ENCODE peak calls at places on chromosomes 16 and 17, in five cellular contexts. One of them, this sample, is unnamed.

GRCh38 chr16:89320717-89321501 is 103.4 kb downstream of the ZNF778 start:
- DNase-seq in coronary artery: no peak
- DNase-seq in tibial artery: no peak
- DNase-seq in GM23338: peak
- DNase-seq in RPMI7951: peak
- DNase-seq in this sample: peak

GRCh38 chr17:2468270-2468669 is 43.4 kb downstream of the METTL16 start:
- DNase-seq in coronary artery: no peak
- DNase-seq in tibial artery: no peak
- DNase-seq in GM23338: no peak
- DNase-seq in RPMI7951: no peak
- DNase-seq in this sample: peak

GRCh38 chr16:70018254-70018653 is 67.1 kb downstream of the CLEC18A start:
- DNase-seq in coronary artery: no peak
- DNase-seq in tibial artery: no peak
- DNase-seq in GM23338: peak
- DNase-seq in RPMI7951: peak
- DNase-seq in this sample: peak

GRCh38 chr16:72189865-72190371 is 18.0 kb upstream of the PMFBP1 start:
- DNase-seq in coronary artery: no peak
- DNase-seq in tibial artery: no peak
- DNase-seq in GM23338: no peak
- DNase-seq in RPMI7951: peak
- DNase-seq in this sample: peak

GRCh38 chr17:31531336-31532160 is 140.1 kb downstream of the RAB11FIP4 start:
- DNase-seq in coronary artery: no peak
- DNase-seq in tibial artery: no peak
- DNase-seq in GM23338: no peak
- DNase-seq in RPMI7951: no peak
- DNase-seq in this sample: no peak

GRCh38 chr17:76938009-76938408 is 69.8 kb downstream of the MGAT5B start:
- DNase-seq in coronary artery: no peak
- DNase-seq in tibial artery: no peak
- DNase-seq in GM23338: no peak
- DNase-seq in RPMI7951: no peak
- DNase-seq in this sample: no peak

GRCh38 chr16:84841787-84842300 is 22.1 kb downstream of the CRISPLD2 start:
- DNase-seq in coronary artery: no peak
- DNase-seq in tibial artery: no peak
- DNase-seq in GM23338: peak
- DNase-seq in RPMI7951: no peak
- DNase-seq in this sample: no peak

GRCh38 chr17:31724619-31725018 is 134.4 kb downstream of the COPRS start:
- DNase-seq in coronary artery: no peak
- DNase-seq in tibial artery: no peak
- DNase-seq in GM23338: no peak
- DNase-seq in RPMI7951: peak
- DNase-seq in this sample: peak